ENCODE peak calls at places on chromosomes 12 and 14, in six cellular contexts. U, Z, A, P, F and S are unnamed samples.
A peak's percentile ranks its signal among the peaks of the same experiment; 100 is the strongest.

GRCh38 chr12:68148261-68148951 is 11.1 kb downstream of the IFNG start:
- DNase-seq in U (no peak), Z (no peak), A (no peak), P (no peak), F (no peak), S (peak; percentile 19)

GRCh38 chr12:34405286-34406227 is 383.3 kb downstream of the ALG10 start:
- DNase-seq in U (no peak), Z (no peak), A (peak; percentile 34), P (no peak), F (no peak), S (no peak)

GRCh38 chr14:99202516-99202915 is 69.5 kb downstream of the BCL11B start:
- DNase-seq in U (no peak), Z (peak; percentile 63), A (no peak), P (no peak), F (no peak), S (no peak)

GRCh38 chr14:100401031-100401692 is 78.0 kb downstream of the SLC25A47 start:
- DNase-seq in U (no peak), Z (no peak), A (no peak), P (no peak), F (no peak), S (no peak)

GRCh38 chr14:104026024-104026423 is 59.5 kb upstream of the ASPG start:
- DNase-seq in U (no peak), Z (no peak), A (no peak), P (no peak), F (no peak), S (no peak)

GRCh38 chr12:102543931-102544485 is 63.6 kb upstream of the IGF1 start:
- DNase-seq in U (no peak), Z (no peak), A (no peak), P (no peak), F (no peak), S (no peak)

GRCh38 chr12:93762059-93762719 is 85.0 kb downstream of the CRADD start:
- DNase-seq in U (no peak), Z (no peak), A (no peak), P (no peak), F (no peak), S (no peak)

GRCh38 chr12:42450248-42450647 is 124.3 kb downstream of the PPHLN1 start:
- DNase-seq in U (no peak), Z (no peak), A (no peak), P (no peak), F (no peak), S (no peak)

GRCh38 chr12:82857911-82858533 is 171.3 kb downstream of the TMTC2 start:
- DNase-seq in U (no peak), Z (no peak), A (no peak), P (no peak), F (no peak), S (no peak)

GRCh38 chr12:15770581-15770980 is 18.6 kb downstream of the EPS8 start:
- DNase-seq in U (no peak), Z (no peak), A (no peak), P (no peak), F (no peak), S (no peak)

GRCh38 chr14:105844810-105845724 is 318.7 kb downstream of the TMEM121 start:
- DNase-seq in U (no peak), Z (no peak), A (no peak), P (no peak), F (no peak), S (no peak)

GRCh38 chr12:117679776-117680175 is 289.0 kb downstream of the KSR2 start:
- DNase-seq in U (no peak), Z (no peak), A (no peak), P (no peak), F (no peak), S (no peak)

GRCh38 chr14:57380935-57381334 is 9.5 kb upstream of the NAA30 start:
- DNase-seq in U (no peak), Z (no peak), A (no peak), P (no peak), F (no peak), S (no peak)

GRCh38 chr12:116524964-116525379 is 34.2 kb upstream of the MAP1LC3B2 start:
- DNase-seq in U (no peak), Z (no peak), A (no peak), P (no peak), F (no peak), S (no peak)

GRCh38 chr14:97626088-97626487 is 828.9 kb downstream of the VRK1 start:
- DNase-seq in U (no peak), Z (no peak), A (no peak), P (no peak), F (no peak), S (no peak)

GRCh38 chr14:55297611-55298323 is 26.5 kb downstream of the FBXO34 start:
- DNase-seq in U (no peak), Z (no peak), A (no peak), P (no peak), F (no peak), S (peak; percentile 80)

GRCh38 chr12:38850463-38850862 is 54.9 kb downstream of the CPNE8 start:
- DNase-seq in U (no peak), Z (no peak), A (no peak), P (no peak), F (no peak), S (no peak)

GRCh38 chr12:70120970-70121369 is 122.3 kb upstream of the CNOT2 start:
- DNase-seq in U (no peak), Z (no peak), A (no peak), P (no peak), F (no peak), S (no peak)

GRCh38 chr14:73785834-73786631 is 65.6 kb upstream of the PTGR2 start:
- DNase-seq in U (peak; percentile 88), Z (no peak), A (peak; percentile 85), P (no peak), F (peak; percentile 31), S (peak; percentile 52)